ENCODE peak calls at places on chromosomes 11 and 22, in seven cellular contexts. V, C, T, J, L, S and A are unnamed samples.

GRCh38 chr22:23781533-23781932 is 5.2 kb upstream of the SMARCB1 start:
- DNase-seq in V (no peak), C (peak; percentile 65), T (no peak), J (no peak), L (peak; percentile 55), S (no peak), A (peak; percentile 65)

GRCh38 chr11:72789493-72790131 is 4.2 kb downstream of the STARD10 start:
- DNase-seq in V (peak; percentile 44), C (peak; percentile 52), T (no peak), J (no peak), L (peak; percentile 31), S (no peak), A (no peak)

GRCh38 chr11:33257897-33258630 is 883 bp downstream of the HIPK3 start:
- DNase-seq in V (peak; percentile 87), C (peak; percentile 83), T (peak; percentile 76), J (peak; percentile 73), L (peak; percentile 93), S (peak; percentile 80), A (peak; percentile 72)

GRCh38 chr11:75786101-75786736 is 17.6 kb downstream of the DGAT2 start:
- DNase-seq in V (no peak), C (no peak), T (no peak), J (no peak), L (no peak), S (no peak), A (no peak)

GRCh38 chr22:20141186-20142077 is 9.4 kb downstream of the CCDC188 start:
- DNase-seq in V (peak; percentile 40), C (peak; percentile 82), T (no peak), J (no peak), L (peak; percentile 49), S (no peak), A (peak; percentile 86)

GRCh38 chr11:57775474-57775873 is 13.9 kb downstream of the CTNND1 start:
- DNase-seq in V (no peak), C (no peak), T (no peak), J (no peak), L (peak; percentile 29), S (no peak), A (no peak)

GRCh38 chr22:38141574-38141973 is 31.1 kb upstream of the BAIAP2L2 start:
- DNase-seq in V (no peak), C (no peak), T (no peak), J (no peak), L (no peak), S (no peak), A (no peak)

GRCh38 chr11:65616575-65617001 is 1.0 kb downstream of the PCNX3 start:
- DNase-seq in V (no peak), C (no peak), T (no peak), J (no peak), L (peak; percentile 14), S (no peak), A (no peak)

GRCh38 chr11:116339306-116339705 is 433.5 kb downstream of the BUD13 start:
- DNase-seq in V (no peak), C (no peak), T (no peak), J (peak; percentile 7), L (no peak), S (no peak), A (no peak)

GRCh38 chr22:19765477-19766234 is 5.1 kb downstream of the TBX1 start:
- DNase-seq in V (peak; percentile 48), C (no peak), T (no peak), J (peak; percentile 69), L (peak; percentile 38), S (peak; percentile 84), A (peak; percentile 63)

GRCh38 chr22:18057568-18058209 is 20.1 kb upstream of the PEX26 start:
- DNase-seq in V (no peak), C (peak; percentile 100), T (no peak), J (no peak), L (peak; percentile 93), S (no peak), A (peak; percentile 66)

GRCh38 chr11:100546714-100547113 is 140.4 kb upstream of the ARHGAP42 start:
- DNase-seq in V (peak; percentile 3), C (peak; percentile 28), T (no peak), J (no peak), L (no peak), S (no peak), A (peak; percentile 35)

GRCh38 chr11:95147364-95147905 is 57.8 kb downstream of the ENDOD1 start:
- DNase-seq in V (peak; percentile 43), C (peak; percentile 93), T (no peak), J (no peak), L (peak; percentile 98), S (no peak), A (peak; percentile 30)

DNA sequence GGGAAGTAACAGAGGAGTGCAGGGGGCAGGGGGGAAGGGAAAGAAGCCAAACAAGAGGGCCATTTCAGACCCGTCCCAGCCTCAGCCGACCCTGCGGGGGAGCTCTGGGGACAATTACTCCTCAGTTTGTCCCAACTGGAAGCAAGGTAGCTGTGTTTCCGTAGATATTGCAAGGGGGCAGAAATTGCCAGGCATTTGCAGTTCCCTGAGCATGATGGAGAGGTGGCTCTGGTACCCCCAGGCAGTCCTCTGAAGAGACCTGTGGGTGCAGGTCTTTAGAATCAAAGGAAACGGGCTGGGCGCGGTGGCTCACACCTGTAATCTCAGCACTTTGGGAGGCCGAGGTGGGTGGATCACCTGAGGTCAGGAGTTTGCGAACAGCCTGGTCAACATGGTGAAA is 13.8 kb upstream of the JAM3 start:
- DNase-seq in V (no peak), C (no peak), T (no peak), J (no peak), L (no peak), S (peak; percentile 45), A (no peak)
- H3K4ac ChIP-seq in V (no peak overlapping the region), C (no peak overlapping the region), T (no peak overlapping the region), J (no peak overlapping the region), L (no peak overlapping the region), S (no peak overlapping the region), A (no peak overlapping the region)

GRCh38 chr11:110389946-110390345 is 39.8 kb upstream of the FDX1 start:
- DNase-seq in V (no peak), C (no peak), T (no peak), J (no peak), L (no peak), S (no peak), A (no peak)
- H3K23ac ChIP-seq in V (no peak overlapping the region), C (no peak overlapping the region), T (no peak overlapping the region), J (no peak overlapping the region), L (no peak overlapping the region), S (no peak overlapping the region), A (no peak overlapping the region)

DNA sequence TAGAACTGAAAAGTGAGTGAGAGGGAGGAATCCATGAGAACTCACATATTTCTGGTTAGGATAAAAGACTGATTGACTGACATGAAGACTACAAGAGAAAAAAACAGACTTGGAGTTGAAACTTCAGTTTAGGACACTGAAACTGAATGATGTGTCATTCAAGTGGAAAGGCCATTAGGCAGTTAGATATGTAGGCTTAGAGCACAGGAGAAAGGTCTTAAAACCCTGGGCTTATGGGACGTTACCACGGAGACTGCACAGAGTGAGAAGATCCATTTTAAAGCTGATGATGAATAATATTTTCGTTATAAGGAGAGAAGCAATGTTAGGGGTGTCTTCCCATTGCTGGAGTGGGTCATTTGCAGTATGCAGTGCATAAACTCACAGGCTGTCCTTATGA is 64.0 kb downstream of the MAML2 start:
- DNase-seq in V (no peak), C (no peak), T (no peak), J (no peak), L (no peak), S (no peak), A (no peak)
- H3K4ac ChIP-seq in V (no peak overlapping the region), C (peak overlapping the region; percentile 2), T (no peak overlapping the region), J (no peak overlapping the region), L (no peak overlapping the region), S (no peak overlapping the region), A (no peak overlapping the region)

DNA sequence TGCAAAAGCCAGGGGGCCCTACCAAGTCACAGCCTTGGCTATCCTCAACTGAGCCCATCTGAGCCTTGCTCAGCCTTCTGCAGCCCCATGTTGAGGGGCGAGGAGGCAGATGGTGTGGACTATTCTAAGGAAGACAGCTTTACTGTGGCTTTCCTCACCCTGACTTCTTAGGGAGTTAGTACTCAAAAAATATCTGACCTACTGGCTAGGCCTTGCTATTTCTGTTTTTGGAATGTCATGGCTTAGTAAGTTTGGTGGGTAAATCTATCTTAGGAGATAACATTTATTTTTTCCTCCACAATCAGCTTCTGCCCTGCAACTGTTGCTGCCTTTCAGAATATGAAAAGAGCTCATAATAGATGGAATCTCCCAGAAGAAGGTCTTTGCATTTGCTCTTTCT is 80.9 kb downstream of the LDLRAD3 start:
- DNase-seq in V (no peak), C (no peak), T (no peak), J (no peak), L (no peak), S (no peak), A (no peak)
- H3K23ac ChIP-seq in V (no peak overlapping the region), C (no peak overlapping the region), T (no peak overlapping the region), J (no peak overlapping the region), L (no peak overlapping the region), S (no peak overlapping the region), A (no peak overlapping the region)

DNA sequence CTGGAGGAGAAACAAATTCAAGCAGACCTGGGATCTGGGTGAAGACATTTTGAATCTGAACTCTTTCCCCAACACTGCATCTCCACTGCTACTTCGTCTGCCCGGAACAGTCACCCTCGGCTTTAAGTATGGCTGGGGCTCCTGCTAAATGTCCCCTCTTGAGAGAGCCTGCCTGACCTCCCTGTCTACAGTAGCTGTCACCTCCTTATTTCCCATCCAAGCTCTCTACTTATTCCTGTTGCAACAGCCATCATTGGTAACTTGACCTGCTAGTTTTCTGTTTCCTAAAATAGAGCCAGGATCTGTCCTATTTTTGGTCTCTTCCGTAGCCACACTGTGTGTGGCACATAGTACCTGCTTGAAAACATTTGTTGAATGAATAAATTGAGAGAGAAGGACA is 26.8 kb upstream of the TSPAN18 start:
- DNase-seq in V (no peak), C (no peak), T (no peak), J (no peak), L (no peak), S (no peak), A (no peak)
- H3K4ac ChIP-seq in V (no peak overlapping the region), C (no peak overlapping the region), T (no peak overlapping the region), J (no peak overlapping the region), L (no peak overlapping the region), S (no peak overlapping the region), A (no peak overlapping the region)

DNA sequence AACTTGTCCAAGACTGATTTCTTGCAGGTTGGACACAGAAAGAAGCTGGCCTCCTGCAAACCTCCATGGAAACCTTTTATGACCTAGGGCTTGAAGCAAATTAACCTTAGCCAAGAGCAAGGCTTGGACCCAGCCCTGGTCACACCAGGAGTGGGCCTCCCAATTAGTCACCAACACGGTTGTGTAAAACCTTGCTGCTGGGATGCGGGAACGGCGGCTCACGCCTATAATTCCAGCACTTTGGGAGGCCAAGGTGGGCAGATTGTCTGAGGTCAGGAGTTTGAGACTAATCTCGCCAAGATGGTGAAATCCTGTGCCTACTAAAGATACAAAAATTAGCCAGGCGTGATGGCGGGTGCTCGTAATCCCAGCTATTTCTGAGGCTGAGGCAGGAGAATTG is 419.9 kb downstream of the AASDHPPT start:
- DNase-seq in V (no peak), C (no peak), T (no peak), J (no peak), L (no peak), S (no peak), A (peak; percentile 86)
- H3K23ac ChIP-seq in V (no peak overlapping the region), C (no peak overlapping the region), T (no peak overlapping the region), J (no peak overlapping the region), L (no peak overlapping the region), S (no peak overlapping the region), A (no peak overlapping the region)